ENCODE peak calls at places on chromosomes 13 and 19, in four cellular contexts. One of them, this sample, is unnamed.

GRCh38 chr13:50509167-50509566 is 334.3 kb downstream of the DLEU7 start:
- DNase-seq in HL-60: no peak
- DNase-seq in GM12878: no peak
- DNase-seq in K562: no peak
- DNase-seq in this sample: no peak

GRCh38 chr19:48928164-48929005 is 5.1 kb upstream of the DHDH start:
- DNase-seq in GM12878: no peak
- DNase-seq in K562: no peak
- DNase-seq in HL-60: no peak
- DNase-seq in this sample: no peak

GRCh38 chr13:51469790-51470189 is 17.0 kb upstream of the INTS6 start:
- DNase-seq in GM12878: no peak
- DNase-seq in K562: no peak
- DNase-seq in HL-60: no peak
- DNase-seq in this sample: no peak

GRCh38 chr13:110108348-110109139 is 198.4 kb downstream of the COL4A1 start:
- DNase-seq in K562: no peak
- DNase-seq in HL-60: peak; percentile 20
- DNase-seq in GM12878: no peak
- DNase-seq in this sample: no peak

GRCh38 chr13:110746443-110746842 is 32.9 kb downstream of the ING1 start:
- DNase-seq in K562: no peak
- DNase-seq in GM12878: no peak
- DNase-seq in HL-60: no peak
- DNase-seq in this sample: no peak

GRCh38 chr19:5218963-5219530 is 121.6 kb downstream of the PTPRS start:
- DNase-seq in GM12878: no peak
- DNase-seq in HL-60: no peak
- DNase-seq in K562: no peak
- DNase-seq in this sample: no peak

GRCh38 chr19:56066152-56067023 is 54.7 kb downstream of the ZNF787 start:
- DNase-seq in K562: peak; percentile 92
- DNase-seq in GM12878: no peak
- DNase-seq in HL-60: no peak
- DNase-seq in this sample: peak; percentile 71

GRCh38 chr13:50951366-50951765 is 41.8 kb downstream of the RNASEH2B start:
- DNase-seq in GM12878: no peak
- DNase-seq in HL-60: no peak
- DNase-seq in K562: no peak
- DNase-seq in this sample: no peak

GRCh38 chr19:51398096-51398704 is 7.8 kb upstream of the C19orf84 start:
- DNase-seq in K562: peak; percentile 34
- DNase-seq in GM12878: no peak
- DNase-seq in HL-60: no peak
- DNase-seq in this sample: no peak

GRCh38 chr19:6947745-6948144 is 60.4 kb downstream of the ADGRE1 start:
- DNase-seq in HL-60: peak; percentile 29
- DNase-seq in K562: no peak
- DNase-seq in GM12878: peak; percentile 79
- DNase-seq in this sample: peak; percentile 32

GRCh38 chr13:33016414-33017409 is at the start of gene KL:
- DNase-seq in K562: no peak
- DNase-seq in HL-60: no peak
- DNase-seq in GM12878: no peak
- DNase-seq in this sample: peak; percentile 39

GRCh38 chr19:28836366-28836765 is 376.6 kb downstream of the UQCRFS1 start:
- DNase-seq in GM12878: no peak
- DNase-seq in HL-60: no peak
- DNase-seq in K562: no peak
- DNase-seq in this sample: no peak

GRCh38 chr13:80213201-80213600 is 127.7 kb downstream of the SPRY2 start:
- DNase-seq in GM12878: no peak
- DNase-seq in K562: no peak
- DNase-seq in HL-60: no peak
- DNase-seq in this sample: no peak

GRCh38 chr19:58228584-58229254 is at the start of gene ZNF544:
- DNase-seq in HL-60: peak; percentile 84
- DNase-seq in GM12878: peak; percentile 9
- DNase-seq in K562: peak; percentile 80
- DNase-seq in this sample: peak; percentile 88

GRCh38 chr13:72839831-72840426 is 58.0 kb downstream of the PIBF1 start:
- DNase-seq in HL-60: peak; percentile 4
- DNase-seq in GM12878: peak; percentile 3
- DNase-seq in K562: peak; percentile 15
- DNase-seq in this sample: peak; percentile 24

GRCh38 chr13:40470665-40471064 is 195.8 kb downstream of the FOXO1 start:
- DNase-seq in K562: no peak
- DNase-seq in HL-60: no peak
- DNase-seq in GM12878: no peak
- DNase-seq in this sample: no peak

GRCh38 chr19:37845932-37846331 is 60.5 kb downstream of the WDR87 start:
- DNase-seq in GM12878: no peak
- DNase-seq in HL-60: no peak
- DNase-seq in K562: no peak
- DNase-seq in this sample: no peak

GRCh38 chr19:38011426-38011825 is 104.4 kb downstream of the SIPA1L3 start:
- DNase-seq in K562: no peak
- DNase-seq in GM12878: no peak
- DNase-seq in HL-60: no peak
- DNase-seq in this sample: no peak

GRCh38 chr19:3275068-3275582 is 50.7 kb downstream of the CELF5 start:
- DNase-seq in K562: peak; percentile 45
- DNase-seq in GM12878: no peak
- DNase-seq in HL-60: no peak
- DNase-seq in this sample: peak; percentile 64

GRCh38 chr13:50248537-50249521 is 233.6 kb downstream of the KCNRG start:
- DNase-seq in HL-60: no peak
- DNase-seq in GM12878: no peak
- DNase-seq in K562: no peak
- DNase-seq in this sample: no peak

GRCh38 chr13:26095338-26095737 is 43.5 kb upstream of the SHISA2 start:
- DNase-seq in K562: no peak
- DNase-seq in HL-60: no peak
- DNase-seq in GM12878: no peak
- DNase-seq in this sample: no peak

GRCh38 chr13:111216166-111216960 is 101.3 kb downstream of the ARHGEF7 start:
- DNase-seq in K562: peak; percentile 14
- DNase-seq in GM12878: no peak
- DNase-seq in HL-60: no peak
- DNase-seq in this sample: peak; percentile 44

GRCh38 chr13:27359203-27359821 is 65.1 kb upstream of the GTF3A start:
- DNase-seq in GM12878: no peak
- DNase-seq in K562: peak; percentile 40
- DNase-seq in HL-60: no peak
- DNase-seq in this sample: peak; percentile 62

GRCh38 chr13:87003265-87003664 is 667.9 kb upstream of the SLITRK5 start:
- DNase-seq in HL-60: no peak
- DNase-seq in K562: no peak
- DNase-seq in GM12878: no peak
- DNase-seq in this sample: no peak

GRCh38 chr19:38293281-38293680 is 10.8 kb upstream of the C19orf33 start:
- DNase-seq in HL-60: no peak
- DNase-seq in GM12878: no peak
- DNase-seq in K562: no peak
- DNase-seq in this sample: no peak

GRCh38 chr19:41398603-41399002 is 985 bp downstream of the BCKDHA start:
- DNase-seq in K562: no peak
- DNase-seq in HL-60: no peak
- DNase-seq in GM12878: no peak
- DNase-seq in this sample: no peak

GRCh38 chr13:38954291-38954690 is 36.3 kb downstream of the STOML3 start:
- DNase-seq in GM12878: no peak
- DNase-seq in K562: no peak
- DNase-seq in HL-60: no peak
- DNase-seq in this sample: no peak

GRCh38 chr19:1167687-1168561 is 6.1 kb downstream of the SBNO2 start:
- DNase-seq in K562: no peak
- DNase-seq in HL-60: no peak
- DNase-seq in GM12878: no peak
- DNase-seq in this sample: no peak

GRCh38 chr19:1164684-1165531 is 9.2 kb downstream of the SBNO2 start:
- DNase-seq in HL-60: no peak
- DNase-seq in GM12878: no peak
- DNase-seq in K562: peak; percentile 52
- DNase-seq in this sample: no peak

GRCh38 chr19:1168562-1168873 is 5.5 kb downstream of the SBNO2 start:
- DNase-seq in K562: no peak
- DNase-seq in GM12878: no peak
- DNase-seq in HL-60: no peak
- DNase-seq in this sample: no peak

GRCh38 chr19:1168877-1169791 is 4.9 kb downstream of the SBNO2 start:
- DNase-seq in GM12878: no peak
- DNase-seq in HL-60: no peak
- DNase-seq in K562: no peak
- DNase-seq in this sample: no peak

DNA sequence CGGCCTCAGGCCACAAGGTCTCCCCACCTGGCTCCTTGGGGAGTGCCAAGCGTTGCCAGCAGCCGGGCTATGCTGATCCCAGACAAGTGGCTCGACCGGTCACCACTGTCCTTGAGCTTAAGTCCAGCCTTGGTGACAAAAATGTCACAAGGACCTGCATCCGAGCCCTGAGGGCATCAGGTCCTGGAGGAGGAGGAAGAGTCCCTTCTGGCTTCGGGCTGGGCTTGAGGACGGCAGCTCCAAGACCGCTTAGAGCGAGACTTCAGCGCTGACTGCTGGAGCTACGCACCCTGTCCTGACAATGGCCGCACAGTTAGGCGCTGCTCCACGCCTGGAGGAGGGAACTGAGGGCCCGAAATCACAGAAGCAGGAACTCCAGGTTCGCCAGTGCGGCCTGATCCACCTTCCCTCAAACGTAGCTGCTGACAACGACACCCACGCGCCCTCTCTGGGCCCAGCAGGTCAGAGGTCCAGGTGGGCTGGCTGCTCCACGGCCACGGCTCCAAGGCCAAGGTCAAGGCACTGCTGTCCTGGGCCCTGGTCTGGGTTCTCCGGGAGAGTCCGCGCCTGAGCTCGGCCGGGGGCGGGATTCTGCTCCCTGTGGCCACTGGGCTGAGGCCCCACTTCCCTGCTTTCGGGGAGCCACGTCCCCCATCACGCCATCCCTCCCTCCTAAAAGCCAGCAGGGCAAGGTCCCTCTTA is 7.0 kb downstream of the SBNO2 start:
- DNase-seq in K562: no peak
- DNase-seq in HL-60: no peak
- DNase-seq in GM12878: no peak
- DNase-seq in this sample: no peak
- TF ChIP-seq SPI1 in K562: no peak
- TF ChIP-seq SPI1 in HL-60: no peak
- TF ChIP-seq SPI1 in GM12878: no peak
- TF ChIP-seq SPI1 in this sample: no peak

GRCh38 chr19:1082165-1082927 is 12.8 kb downstream of the POLR2E start:
- DNase-seq in K562: peak; percentile 95
- DNase-seq in HL-60: no peak
- DNase-seq in GM12878: no peak
- DNase-seq in this sample: peak; percentile 87

GRCh38 chr19:1082928-1083816 is 12.0 kb downstream of the POLR2E start:
- DNase-seq in K562: no peak
- DNase-seq in HL-60: no peak
- DNase-seq in GM12878: no peak
- DNase-seq in this sample: no peak

GRCh38 chr19:1080360-1081161 is 13.6 kb downstream of the ARHGAP45 start:
- DNase-seq in HL-60: no peak
- DNase-seq in K562: no peak
- DNase-seq in GM12878: no peak
- DNase-seq in this sample: no peak

GRCh38 chr19:1079566-1080111 is 12.7 kb downstream of the ARHGAP45 start:
- DNase-seq in K562: no peak
- DNase-seq in HL-60: no peak
- DNase-seq in GM12878: no peak
- DNase-seq in this sample: no peak

DNA sequence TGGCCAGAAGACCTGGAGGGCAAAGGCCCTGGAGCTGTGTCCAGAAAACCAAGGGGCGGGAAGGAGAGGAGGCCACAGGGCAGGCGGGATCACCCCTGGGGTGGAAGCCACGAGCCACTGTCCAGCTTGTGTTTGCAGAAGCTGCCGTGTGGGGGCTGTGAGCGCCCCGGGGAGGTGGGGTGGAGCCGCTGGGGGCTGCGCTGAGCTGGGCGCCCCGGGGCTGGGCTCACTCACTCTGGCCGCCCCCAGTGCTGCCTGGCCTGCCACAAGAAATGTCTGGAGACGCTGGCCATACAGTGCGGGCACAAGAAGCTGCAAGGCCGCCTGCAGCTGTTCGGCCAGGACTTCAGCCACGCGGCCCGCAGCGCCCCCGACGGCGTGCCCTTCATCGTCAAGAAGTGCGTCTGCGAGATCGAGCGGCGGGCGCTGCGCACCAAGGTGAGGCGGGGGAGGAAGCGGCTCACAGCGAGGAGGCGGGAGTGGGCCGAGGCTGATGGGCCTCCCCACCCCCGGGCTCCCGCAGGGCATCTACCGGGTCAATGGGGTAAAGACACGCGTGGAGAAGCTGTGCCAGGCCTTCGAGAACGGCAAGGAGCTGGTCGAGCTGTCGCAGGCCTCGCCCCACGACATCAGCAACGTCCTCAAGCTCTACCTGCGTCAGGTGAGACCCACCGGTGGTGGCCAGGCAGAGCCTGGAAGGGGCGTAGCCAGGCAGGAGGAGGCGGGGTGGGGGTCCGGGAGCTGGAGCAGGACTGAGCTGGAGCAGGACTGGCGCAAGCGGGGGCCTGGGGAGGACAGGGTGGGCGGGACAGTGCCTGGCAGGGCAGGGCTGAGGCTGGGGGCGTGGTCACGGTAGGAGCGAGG is 13.6 kb downstream of the POLR2E start:
- DNase-seq in GM12878: no peak
- DNase-seq in HL-60: no peak
- DNase-seq in K562: no peak
- DNase-seq in this sample: no peak
- TF ChIP-seq POLR2AphosphoS5 in GM12878: no peak
- TF ChIP-seq POLR2AphosphoS5 in HL-60: no peak
- TF ChIP-seq POLR2AphosphoS5 in K562: no peak
- TF ChIP-seq POLR2AphosphoS5 in this sample: no peak

GRCh38 chr13:66506031-66506777 is 723.9 kb downstream of the PCDH9 start:
- DNase-seq in GM12878: no peak
- DNase-seq in K562: no peak
- DNase-seq in HL-60: no peak
- DNase-seq in this sample: no peak

GRCh38 chr13:66503890-66504289 is 726.2 kb downstream of the PCDH9 start:
- DNase-seq in K562: no peak
- DNase-seq in GM12878: no peak
- DNase-seq in HL-60: no peak
- DNase-seq in this sample: no peak

GRCh38 chr13:66506979-66507378 is 723.2 kb downstream of the PCDH9 start:
- DNase-seq in HL-60: no peak
- DNase-seq in GM12878: no peak
- DNase-seq in K562: no peak
- DNase-seq in this sample: no peak

GRCh38 chr13:66509176-66509575 is 721.0 kb downstream of the PCDH9 start:
- DNase-seq in K562: no peak
- DNase-seq in HL-60: no peak
- DNase-seq in GM12878: no peak
- DNase-seq in this sample: no peak

GRCh38 chr13:66508153-66508909 is 721.8 kb downstream of the PCDH9 start:
- DNase-seq in HL-60: no peak
- DNase-seq in GM12878: no peak
- DNase-seq in K562: no peak
- DNase-seq in this sample: no peak
- TF ChIP-seq SPI1 in HL-60: no peak
- TF ChIP-seq SPI1 in GM12878: no peak
- TF ChIP-seq SPI1 in K562: no peak
- TF ChIP-seq SPI1 in this sample: no peak

GRCh38 chr19:34357431-34357830 is 7.6 kb upstream of the GPI start:
- DNase-seq in HL-60: no peak
- DNase-seq in K562: no peak
- DNase-seq in GM12878: no peak
- DNase-seq in this sample: no peak
- TF ChIP-seq POLR2AphosphoS5 in HL-60: no peak
- TF ChIP-seq POLR2AphosphoS5 in K562: no peak
- TF ChIP-seq POLR2AphosphoS5 in GM12878: no peak
- TF ChIP-seq POLR2AphosphoS5 in this sample: no peak

This sample was measured in GM12891.